ENCODE peak calls at places on chromosomes 12 and 14, in seven cellular contexts. One of them, this sample, is unnamed.

GRCh38 chr14:24113801-24114535 is 609 bp upstream of the DCAF11 start:
- DNase-seq in suprapubic skin: peak
- DNase-seq in A549: peak
- DNase-seq in stomach: peak
- DNase-seq in tibial nerve: peak
- DNase-seq in upper lobe of left lung: peak
- DNase-seq in transverse colon: peak
- DNase-seq in this sample: peak

GRCh38 chr12:108356902-108357806 is 18.0 kb upstream of the CMKLR1 start:
- DNase-seq in suprapubic skin: no peak
- DNase-seq in A549: no peak
- DNase-seq in stomach: no peak
- DNase-seq in tibial nerve: no peak
- DNase-seq in upper lobe of left lung: no peak
- DNase-seq in transverse colon: no peak
- DNase-seq in this sample: no peak

GRCh38 chr12:12267801-12268200 is 957 bp upstream of the LRP6 start:
- DNase-seq in suprapubic skin: no peak
- DNase-seq in A549: no peak
- DNase-seq in stomach: no peak
- DNase-seq in tibial nerve: no peak
- DNase-seq in upper lobe of left lung: no peak
- DNase-seq in transverse colon: no peak
- DNase-seq in this sample: no peak

GRCh38 chr12:9732966-9733461 is at the start of gene CLECL1:
- DNase-seq in suprapubic skin: no peak
- DNase-seq in A549: no peak
- DNase-seq in stomach: no peak
- DNase-seq in tibial nerve: no peak
- DNase-seq in upper lobe of left lung: no peak
- DNase-seq in transverse colon: no peak
- DNase-seq in this sample: no peak

GRCh38 chr14:71423481-71423880 is 508.7 kb upstream of the RGS6 start:
- DNase-seq in suprapubic skin: no peak
- DNase-seq in A549: no peak
- DNase-seq in stomach: no peak
- DNase-seq in tibial nerve: no peak
- DNase-seq in upper lobe of left lung: no peak
- DNase-seq in transverse colon: no peak
- DNase-seq in this sample: no peak

GRCh38 chr12:120404271-120404670 is 33.6 kb upstream of the COX6A1 start:
- DNase-seq in suprapubic skin: no peak
- DNase-seq in A549: peak
- DNase-seq in stomach: no peak
- DNase-seq in tibial nerve: no peak
- DNase-seq in upper lobe of left lung: no peak
- DNase-seq in transverse colon: no peak
- DNase-seq in this sample: no peak

GRCh38 chr12:112599871-112600270 is 181.1 kb downstream of the PTPN11 start:
- DNase-seq in suprapubic skin: no peak
- DNase-seq in A549: peak
- DNase-seq in stomach: no peak
- DNase-seq in tibial nerve: no peak
- DNase-seq in upper lobe of left lung: no peak
- DNase-seq in transverse colon: no peak
- DNase-seq in this sample: no peak

GRCh38 chr14:64465856-64466554 is 706 bp downstream of the AKAP5 start:
- DNase-seq in suprapubic skin: no peak
- DNase-seq in A549: peak
- DNase-seq in stomach: no peak
- DNase-seq in tibial nerve: no peak
- DNase-seq in upper lobe of left lung: no peak
- DNase-seq in transverse colon: no peak
- DNase-seq in this sample: peak

GRCh38 chr12:121001060-121001459 is 15.2 kb downstream of the C12orf43 start:
- DNase-seq in suprapubic skin: no peak
- DNase-seq in A549: no peak
- DNase-seq in stomach: no peak
- DNase-seq in tibial nerve: no peak
- DNase-seq in upper lobe of left lung: peak
- DNase-seq in transverse colon: no peak
- DNase-seq in this sample: no peak

GRCh38 chr12:115338566-115339294 is 654.8 kb upstream of the TBX3 start:
- DNase-seq in suprapubic skin: no peak
- DNase-seq in A549: no peak
- DNase-seq in stomach: no peak
- DNase-seq in tibial nerve: no peak
- DNase-seq in upper lobe of left lung: no peak
- DNase-seq in transverse colon: no peak
- DNase-seq in this sample: no peak

GRCh38 chr14:90573385-90574105 is 176.7 kb downstream of the CALM1 start:
- DNase-seq in suprapubic skin: no peak
- DNase-seq in A549: no peak
- DNase-seq in stomach: no peak
- DNase-seq in tibial nerve: no peak
- DNase-seq in upper lobe of left lung: peak
- DNase-seq in transverse colon: no peak
- DNase-seq in this sample: no peak

GRCh38 chr14:58331111-58331510 is 32.8 kb downstream of the ARID4A start:
- DNase-seq in suprapubic skin: peak
- DNase-seq in A549: peak
- DNase-seq in stomach: peak
- DNase-seq in tibial nerve: peak
- DNase-seq in upper lobe of left lung: no peak
- DNase-seq in transverse colon: peak
- DNase-seq in this sample: peak

GRCh38 chr14:34539407-34540180 is at the start of gene EAPP:
- DNase-seq in suprapubic skin: peak
- DNase-seq in A549: peak
- DNase-seq in stomach: peak
- DNase-seq in tibial nerve: peak
- DNase-seq in upper lobe of left lung: peak
- DNase-seq in transverse colon: peak
- DNase-seq in this sample: peak

GRCh38 chr14:33475623-33476022 is 475.3 kb downstream of the EGLN3 start:
- DNase-seq in suprapubic skin: no peak
- DNase-seq in A549: peak
- DNase-seq in stomach: peak
- DNase-seq in tibial nerve: no peak
- DNase-seq in upper lobe of left lung: no peak
- DNase-seq in transverse colon: peak
- DNase-seq in this sample: no peak

GRCh38 chr12:67968316-67968715 is 20.9 kb upstream of the IFNG-AS1 start:
- DNase-seq in suprapubic skin: no peak
- DNase-seq in A549: no peak
- DNase-seq in stomach: no peak
- DNase-seq in tibial nerve: no peak
- DNase-seq in upper lobe of left lung: no peak
- DNase-seq in transverse colon: no peak
- DNase-seq in this sample: no peak

GRCh38 chr12:65039306-65039705 is 81.8 kb downstream of the WIF1 start:
- DNase-seq in suprapubic skin: no peak
- DNase-seq in A549: no peak
- DNase-seq in stomach: no peak
- DNase-seq in tibial nerve: no peak
- DNase-seq in upper lobe of left lung: peak
- DNase-seq in transverse colon: no peak
- DNase-seq in this sample: no peak

GRCh38 chr14:43172899-43173548 is 1334.1 kb downstream of the FSCB start:
- DNase-seq in suprapubic skin: no peak
- DNase-seq in A549: peak
- DNase-seq in stomach: no peak
- DNase-seq in tibial nerve: no peak
- DNase-seq in upper lobe of left lung: no peak
- DNase-seq in transverse colon: no peak
- DNase-seq in this sample: no peak
- TF ChIP-seq EP300 in suprapubic skin: no peak
- TF ChIP-seq EP300 in A549: no peak
- TF ChIP-seq EP300 in stomach: no peak
- TF ChIP-seq EP300 in tibial nerve: no peak
- TF ChIP-seq EP300 in upper lobe of left lung: no peak
- TF ChIP-seq EP300 in transverse colon: no peak
- TF ChIP-seq EP300 in this sample: no peak

GRCh38 chr14:104977681-104978647 is at the start of gene AHNAK2:
- DNase-seq in suprapubic skin: peak
- DNase-seq in A549: peak
- DNase-seq in stomach: peak
- DNase-seq in tibial nerve: no peak
- DNase-seq in upper lobe of left lung: peak
- DNase-seq in transverse colon: peak
- DNase-seq in this sample: no peak
- TF ChIP-seq EP300 in suprapubic skin: no peak
- TF ChIP-seq EP300 in A549: no peak
- TF ChIP-seq EP300 in stomach: no peak
- TF ChIP-seq EP300 in tibial nerve: no peak
- TF ChIP-seq EP300 in upper lobe of left lung: no peak
- TF ChIP-seq EP300 in transverse colon: no peak
- TF ChIP-seq EP300 in this sample: no peak

DNA sequence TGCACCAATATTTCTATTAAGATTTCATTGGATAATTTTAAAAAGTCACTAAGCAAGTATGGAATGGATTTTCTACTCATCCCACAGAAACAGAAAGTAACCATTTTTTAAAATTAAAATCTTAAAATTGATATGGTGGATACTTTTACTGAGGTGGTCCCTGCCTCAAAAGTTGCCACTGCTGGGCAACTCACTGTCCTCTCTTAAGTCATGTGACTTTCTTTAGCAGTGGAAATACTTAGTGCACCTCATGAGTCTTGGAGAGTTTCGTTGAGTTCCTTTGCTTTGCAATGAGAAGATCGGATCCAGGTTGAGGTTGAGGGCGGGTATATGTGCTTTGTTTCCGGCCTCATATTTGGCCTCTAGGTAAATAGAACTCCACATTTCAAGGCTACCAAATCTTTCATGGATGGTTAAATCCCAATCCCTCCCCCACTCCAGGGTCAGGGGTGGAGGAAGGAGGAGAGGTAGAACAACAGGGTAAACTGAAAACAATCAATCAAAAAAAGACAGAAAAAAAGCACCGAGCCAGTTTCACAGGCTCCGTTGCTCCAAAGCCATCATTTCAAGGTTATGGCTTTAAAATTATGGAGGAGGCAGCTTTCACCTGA is 39.5 kb upstream of the DUSP6 start:
- DNase-seq in suprapubic skin: no peak
- DNase-seq in A549: no peak
- DNase-seq in stomach: no peak
- DNase-seq in tibial nerve: no peak
- DNase-seq in upper lobe of left lung: no peak
- DNase-seq in transverse colon: no peak
- DNase-seq in this sample: no peak
- TF ChIP-seq EP300 in suprapubic skin: no peak
- TF ChIP-seq EP300 in A549: no peak
- TF ChIP-seq EP300 in stomach: no peak
- TF ChIP-seq EP300 in tibial nerve: no peak
- TF ChIP-seq EP300 in upper lobe of left lung: no peak
- TF ChIP-seq EP300 in transverse colon: no peak
- TF ChIP-seq EP300 in this sample: no peak

DNA sequence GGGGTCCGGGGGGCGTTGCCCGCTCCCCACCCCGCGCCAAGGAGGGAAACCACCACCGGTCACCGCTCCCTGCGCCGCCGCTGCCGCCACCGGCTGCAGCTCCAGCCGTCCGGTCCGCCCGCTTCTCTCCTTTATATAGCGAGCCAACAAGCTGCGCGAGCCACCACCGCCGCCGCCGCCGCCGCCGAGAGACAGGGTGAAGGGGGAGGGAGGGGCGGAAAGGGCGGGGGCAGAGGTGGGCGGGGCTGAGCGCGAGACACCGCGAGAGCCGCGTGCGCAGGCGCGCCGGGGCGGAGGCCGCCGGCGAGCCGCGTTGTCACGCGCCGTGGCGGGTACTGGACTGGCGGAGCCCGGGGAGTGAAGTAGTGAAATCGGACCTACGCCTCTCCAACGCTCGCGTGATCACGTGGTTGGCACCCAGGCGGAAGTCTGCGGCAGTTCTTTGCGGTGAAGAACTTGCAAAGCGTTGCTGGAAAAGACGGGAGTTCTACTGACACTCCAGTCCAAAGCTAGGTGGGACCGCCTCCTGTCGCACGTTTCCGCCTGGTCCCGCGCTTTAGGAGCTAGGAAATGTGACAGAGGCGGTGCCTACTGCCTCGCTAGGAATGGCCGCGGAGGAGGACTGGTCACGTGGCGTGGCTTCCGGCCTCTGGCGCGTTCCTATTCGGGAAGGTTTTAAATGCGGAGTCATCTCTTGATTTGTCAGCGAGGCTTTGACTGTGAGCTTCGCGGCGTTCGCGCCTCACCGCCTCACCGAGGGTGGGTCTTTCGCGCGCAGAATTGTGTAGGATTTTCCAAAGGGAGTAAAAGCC is at the start of gene GTF2A1:
- DNase-seq in suprapubic skin: peak
- DNase-seq in A549: peak
- DNase-seq in stomach: peak
- DNase-seq in tibial nerve: peak
- DNase-seq in upper lobe of left lung: peak
- DNase-seq in transverse colon: peak
- DNase-seq in this sample: peak
- TF ChIP-seq EP300 in suprapubic skin: no peak
- TF ChIP-seq EP300 in A549: no peak
- TF ChIP-seq EP300 in stomach: no peak
- TF ChIP-seq EP300 in tibial nerve: peak
- TF ChIP-seq EP300 in upper lobe of left lung: no peak
- TF ChIP-seq EP300 in transverse colon: peak
- TF ChIP-seq EP300 in this sample: no peak

DNA sequence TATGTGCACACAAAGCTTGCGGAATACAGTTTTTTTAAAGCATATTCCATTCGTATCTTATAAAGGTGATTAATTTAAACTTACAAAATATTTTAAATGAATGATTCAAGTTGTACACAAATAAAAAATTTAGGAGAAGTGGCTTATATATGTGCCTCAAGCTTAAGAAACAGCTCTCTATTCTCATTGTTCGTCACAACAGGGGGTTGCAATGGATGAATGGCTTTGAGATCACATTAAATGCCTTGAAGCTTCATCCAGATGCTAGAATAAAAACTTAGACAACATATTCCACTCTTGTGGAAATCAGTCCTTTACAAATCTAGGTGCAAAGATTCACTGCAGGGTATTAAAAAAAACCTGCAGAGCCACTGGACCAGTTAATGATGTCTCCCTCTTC is 303.9 kb upstream of the LRFN5 start:
- DNase-seq in suprapubic skin: no peak
- DNase-seq in A549: no peak
- DNase-seq in stomach: no peak
- DNase-seq in tibial nerve: no peak
- DNase-seq in upper lobe of left lung: no peak
- DNase-seq in transverse colon: no peak
- DNase-seq in this sample: no peak
- TF ChIP-seq EP300 in suprapubic skin: no peak
- TF ChIP-seq EP300 in A549: no peak
- TF ChIP-seq EP300 in stomach: no peak
- TF ChIP-seq EP300 in tibial nerve: no peak
- TF ChIP-seq EP300 in upper lobe of left lung: no peak
- TF ChIP-seq EP300 in transverse colon: no peak
- TF ChIP-seq EP300 in this sample: no peak